ENCODE peak calls at places on chromosomes 5 and 9, in nine cellular contexts. One of them, this sample, is unnamed.
A peak's percentile ranks its signal among the peaks of the same experiment; 100 is the strongest.

GRCh38 chr5:155532621-155533314 is 519.2 kb downstream of the KIF4B start:
- DNase-seq in stimulated activated CD8-positive, alpha-beta memory T cell treated with anti-CD3 and anti-CD28 coated beads, Interleukin-4, amount 100 ng/mL, for 4 hours: no peak
- DNase-seq in iris pigment epithelial cell: peak; percentile 27
- DNase-seq in IMR-90: no peak
- DNase-seq in aorta: no peak
- DNase-seq in NCI-H774: no peak
- DNase-seq in dorsolateral prefrontal cortex: no peak
- DNase-seq in adipocyte: peak; percentile 27
- DNase-seq in BE2C: no peak
- DNase-seq in this sample: no peak

GRCh38 chr9:127199001-127199791 is 65.4 kb upstream of the GARNL3 start:
- DNase-seq in stimulated activated CD8-positive, alpha-beta memory T cell treated with anti-CD3 and anti-CD28 coated beads, Interleukin-4, amount 100 ng/mL, for 4 hours: peak; percentile 69
- DNase-seq in iris pigment epithelial cell: peak; percentile 67
- DNase-seq in IMR-90: peak; percentile 82
- DNase-seq in aorta: peak; percentile 85
- DNase-seq in NCI-H774: peak; percentile 73
- DNase-seq in dorsolateral prefrontal cortex: peak; percentile 80
- DNase-seq in adipocyte: peak; percentile 92
- DNase-seq in BE2C: peak; percentile 79
- DNase-seq in this sample: peak; percentile 88

GRCh38 chr9:124771867-124772621 is 933 bp upstream of the NR6A1 start:
- DNase-seq in stimulated activated CD8-positive, alpha-beta memory T cell treated with anti-CD3 and anti-CD28 coated beads, Interleukin-4, amount 100 ng/mL, for 4 hours: no peak
- DNase-seq in iris pigment epithelial cell: peak; percentile 63
- DNase-seq in IMR-90: peak; percentile 68
- DNase-seq in aorta: peak; percentile 74
- DNase-seq in NCI-H774: peak; percentile 77
- DNase-seq in dorsolateral prefrontal cortex: peak; percentile 56
- DNase-seq in adipocyte: peak; percentile 89
- DNase-seq in BE2C: peak; percentile 86
- DNase-seq in this sample: peak; percentile 85

GRCh38 chr9:36939655-36940578 is 94.2 kb downstream of the PAX5 start:
- DNase-seq in stimulated activated CD8-positive, alpha-beta memory T cell treated with anti-CD3 and anti-CD28 coated beads, Interleukin-4, amount 100 ng/mL, for 4 hours: no peak
- DNase-seq in iris pigment epithelial cell: no peak
- DNase-seq in IMR-90: no peak
- DNase-seq in aorta: no peak
- DNase-seq in NCI-H774: no peak
- DNase-seq in dorsolateral prefrontal cortex: no peak
- DNase-seq in adipocyte: no peak
- DNase-seq in BE2C: no peak
- DNase-seq in this sample: peak; percentile 52

GRCh38 chr5:172733974-172734346 is 37.0 kb downstream of the DUSP1 start:
- DNase-seq in stimulated activated CD8-positive, alpha-beta memory T cell treated with anti-CD3 and anti-CD28 coated beads, Interleukin-4, amount 100 ng/mL, for 4 hours: no peak
- DNase-seq in iris pigment epithelial cell: no peak
- DNase-seq in IMR-90: no peak
- DNase-seq in aorta: no peak
- DNase-seq in NCI-H774: no peak
- DNase-seq in dorsolateral prefrontal cortex: no peak
- DNase-seq in adipocyte: no peak
- DNase-seq in BE2C: no peak
- DNase-seq in this sample: no peak

GRCh38 chr9:5643005-5643624 is 14.2 kb downstream of the RIC1 start:
- DNase-seq in stimulated activated CD8-positive, alpha-beta memory T cell treated with anti-CD3 and anti-CD28 coated beads, Interleukin-4, amount 100 ng/mL, for 4 hours: no peak
- DNase-seq in iris pigment epithelial cell: peak; percentile 62
- DNase-seq in IMR-90: peak; percentile 76
- DNase-seq in aorta: no peak
- DNase-seq in NCI-H774: no peak
- DNase-seq in dorsolateral prefrontal cortex: no peak
- DNase-seq in adipocyte: no peak
- DNase-seq in BE2C: no peak
- DNase-seq in this sample: no peak

GRCh38 chr9:7777776-7778175 is 21.8 kb downstream of the DMAC1 start:
- DNase-seq in stimulated activated CD8-positive, alpha-beta memory T cell treated with anti-CD3 and anti-CD28 coated beads, Interleukin-4, amount 100 ng/mL, for 4 hours: no peak
- DNase-seq in iris pigment epithelial cell: no peak
- DNase-seq in IMR-90: no peak
- DNase-seq in aorta: no peak
- DNase-seq in NCI-H774: peak; percentile 53
- DNase-seq in dorsolateral prefrontal cortex: no peak
- DNase-seq in adipocyte: no peak
- DNase-seq in BE2C: no peak
- DNase-seq in this sample: peak; percentile 29

GRCh38 chr5:81252904-81253303 is 19.8 kb downstream of the CKMT2 start:
- DNase-seq in stimulated activated CD8-positive, alpha-beta memory T cell treated with anti-CD3 and anti-CD28 coated beads, Interleukin-4, amount 100 ng/mL, for 4 hours: no peak
- DNase-seq in iris pigment epithelial cell: no peak
- DNase-seq in IMR-90: no peak
- DNase-seq in aorta: no peak
- DNase-seq in NCI-H774: no peak
- DNase-seq in dorsolateral prefrontal cortex: no peak
- DNase-seq in adipocyte: no peak
- DNase-seq in BE2C: no peak
- DNase-seq in this sample: no peak

GRCh38 chr5:66617223-66617861 is 21.1 kb downstream of the MAST4 start:
- DNase-seq in stimulated activated CD8-positive, alpha-beta memory T cell treated with anti-CD3 and anti-CD28 coated beads, Interleukin-4, amount 100 ng/mL, for 4 hours: no peak
- DNase-seq in iris pigment epithelial cell: no peak
- DNase-seq in IMR-90: no peak
- DNase-seq in aorta: no peak
- DNase-seq in NCI-H774: no peak
- DNase-seq in dorsolateral prefrontal cortex: no peak
- DNase-seq in adipocyte: no peak
- DNase-seq in BE2C: no peak
- DNase-seq in this sample: no peak

GRCh38 chr9:133823189-133824105 is 85.3 kb upstream of the SARDH start:
- DNase-seq in stimulated activated CD8-positive, alpha-beta memory T cell treated with anti-CD3 and anti-CD28 coated beads, Interleukin-4, amount 100 ng/mL, for 4 hours: no peak
- DNase-seq in iris pigment epithelial cell: no peak
- DNase-seq in IMR-90: no peak
- DNase-seq in aorta: no peak
- DNase-seq in NCI-H774: no peak
- DNase-seq in dorsolateral prefrontal cortex: no peak
- DNase-seq in adipocyte: no peak
- DNase-seq in BE2C: no peak
- DNase-seq in this sample: no peak

GRCh38 chr9:107704791-107705190 is 215.2 kb upstream of the KLF4 start:
- DNase-seq in stimulated activated CD8-positive, alpha-beta memory T cell treated with anti-CD3 and anti-CD28 coated beads, Interleukin-4, amount 100 ng/mL, for 4 hours: no peak
- DNase-seq in iris pigment epithelial cell: no peak
- DNase-seq in IMR-90: no peak
- DNase-seq in aorta: no peak
- DNase-seq in NCI-H774: no peak
- DNase-seq in dorsolateral prefrontal cortex: no peak
- DNase-seq in adipocyte: no peak
- DNase-seq in BE2C: no peak
- DNase-seq in this sample: no peak

GRCh38 chr9:97808972-97809371 is 44.1 kb upstream of the FOXE1 start:
- DNase-seq in stimulated activated CD8-positive, alpha-beta memory T cell treated with anti-CD3 and anti-CD28 coated beads, Interleukin-4, amount 100 ng/mL, for 4 hours: no peak
- DNase-seq in iris pigment epithelial cell: no peak
- DNase-seq in IMR-90: no peak
- DNase-seq in aorta: no peak
- DNase-seq in NCI-H774: no peak
- DNase-seq in dorsolateral prefrontal cortex: no peak
- DNase-seq in adipocyte: no peak
- DNase-seq in BE2C: no peak
- DNase-seq in this sample: no peak

GRCh38 chr9:86200599-86201162 is 58.8 kb downstream of the C9orf153 start:
- DNase-seq in stimulated activated CD8-positive, alpha-beta memory T cell treated with anti-CD3 and anti-CD28 coated beads, Interleukin-4, amount 100 ng/mL, for 4 hours: no peak
- DNase-seq in iris pigment epithelial cell: no peak
- DNase-seq in IMR-90: no peak
- DNase-seq in aorta: no peak
- DNase-seq in NCI-H774: no peak
- DNase-seq in dorsolateral prefrontal cortex: no peak
- DNase-seq in adipocyte: no peak
- DNase-seq in BE2C: no peak
- DNase-seq in this sample: no peak

GRCh38 chr9:128193469-128194096 is 2.2 kb upstream of the CIZ1 start:
- DNase-seq in stimulated activated CD8-positive, alpha-beta memory T cell treated with anti-CD3 and anti-CD28 coated beads, Interleukin-4, amount 100 ng/mL, for 4 hours: no peak
- DNase-seq in iris pigment epithelial cell: no peak
- DNase-seq in IMR-90: no peak
- DNase-seq in aorta: no peak
- DNase-seq in NCI-H774: no peak
- DNase-seq in dorsolateral prefrontal cortex: no peak
- DNase-seq in adipocyte: no peak
- DNase-seq in BE2C: no peak
- DNase-seq in this sample: no peak

This sample was measured in NCI-H82.